ENCODE peak calls at places on chromosomes 5 and 9, in six cellular contexts. E is NCI-H2081, Z is T-helper 2 cell, G is stromal cell of bone marrow, W is heart right ventricle, H is RCC 7860. A is an unnamed sample.

GRCh38 chr5:143435207-143435657 is 31.7 kb upstream of the NR3C1 start:
- DNase-seq in E (no peak), Z (peak), G (no peak), W (no peak), H (no peak), A (peak)

GRCh38 chr5:104941030-104941645 is 1378.5 kb upstream of the NUDT12 start:
- DNase-seq in E (no peak), Z (no peak), G (no peak), W (no peak), H (no peak), A (no peak)

GRCh38 chr9:93329632-93330286 is 121.7 kb upstream of the FAM120A start:
- DNase-seq in E (no peak), Z (no peak), G (no peak), W (no peak), H (no peak), A (no peak)

GRCh38 chr5:57338849-57339340 is 143.7 kb downstream of the ACTBL2 start:
- DNase-seq in E (no peak), Z (no peak), G (no peak), W (no peak), H (no peak), A (no peak)

GRCh38 chr9:121989010-121989409 is 104.1 kb downstream of the TTLL11 start:
- DNase-seq in E (no peak), Z (no peak), G (no peak), W (no peak), H (no peak), A (peak)

GRCh38 chr9:121196389-121196788 is 5.3 kb downstream of the RAB14 start:
- DNase-seq in E (no peak), Z (no peak), G (no peak), W (no peak), H (no peak), A (no peak)

GRCh38 chr9:135068776-135069415 is 18.6 kb upstream of the OLFM1 start:
- DNase-seq in E (no peak), Z (no peak), G (no peak), W (no peak), H (no peak), A (no peak)

GRCh38 chr9:135295556-135296300 is 183.9 kb upstream of the PPP1R26 start:
- DNase-seq in E (no peak), Z (no peak), G (no peak), W (no peak), H (no peak), A (no peak)

GRCh38 chr5:66849803-66850202 is 253.6 kb downstream of the MAST4 start:
- DNase-seq in E (no peak), Z (no peak), G (no peak), W (no peak), H (peak), A (no peak)

GRCh38 chr9:107999011-107999410 is 509.4 kb upstream of the KLF4 start:
- DNase-seq in E (no peak), Z (no peak), G (no peak), W (no peak), H (no peak), A (no peak)

GRCh38 chr5:68171101-68171558 is 44.4 kb upstream of the PIK3R1 start:
- DNase-seq in E (no peak), Z (no peak), G (no peak), W (peak), H (no peak), A (peak)

A was measured in gastrocnemius medialis.